ENCODE peak calls at places on chromosomes 13 and 19, in eight cellular contexts. Z, R, M, K, O, S, P and E are unnamed samples.

GRCh38 chr13:65966991-65967451 is 1263.1 kb downstream of the PCDH9 start:
- DNase-seq in S (no peak), M (peak; percentile 74), O (no peak), K (peak; percentile 76), R (peak; percentile 5), P (peak; percentile 53), Z (peak; percentile 2), E (no peak)

GRCh38 chr13:110232756-110233155 is 74.2 kb downstream of the COL4A1 start:
- DNase-seq in K (no peak), S (no peak), P (no peak), Z (no peak), O (no peak), R (no peak), M (no peak), E (peak; percentile 85)

GRCh38 chr13:77136902-77137420 is 110.0 kb upstream of the FBXL3 start:
- DNase-seq in R (no peak), K (peak; percentile 59), O (no peak), P (no peak), Z (no peak), M (peak; percentile 34), S (no peak), E (peak; percentile 93)

GRCh38 chr13:98372886-98373285 is 195.8 kb upstream of the RNF113B start:
- DNase-seq in P (no peak), M (peak; percentile 28), R (peak; percentile 73), S (no peak), Z (no peak), K (no peak), O (no peak), E (peak; percentile 44)

GRCh38 chr19:16025108-16026101 is 50.9 kb upstream of the TPM4 start:
- DNase-seq in O (peak; percentile 39), M (peak; percentile 62), S (no peak), K (peak; percentile 85), P (peak; percentile 36), R (no peak), Z (peak; percentile 91), E (no peak)

GRCh38 chr13:32791545-32792172 is 205.4 kb downstream of the PDS5B start:
- DNase-seq in S (no peak), R (no peak), Z (no peak), P (no peak), K (no peak), O (no peak), M (no peak), E (no peak)

GRCh38 chr13:41271456-41272285 is 8.3 kb upstream of the MTRF1 start:
- DNase-seq in P (no peak), S (no peak), M (no peak), O (no peak), K (no peak), Z (no peak), R (no peak), E (no peak)

GRCh38 chr19:51590441-51590840 is 19.4 kb downstream of the ZNF175 start:
- DNase-seq in P (no peak), K (no peak), O (no peak), S (no peak), R (no peak), M (no peak), Z (no peak), E (no peak)

GRCh38 chr13:110834572-110834971 is 80.3 kb downstream of the ANKRD10 start:
- DNase-seq in R (no peak), S (no peak), Z (no peak), K (no peak), M (no peak), O (no peak), P (no peak), E (no peak)

GRCh38 chr13:112510987-112511715 is 76.8 kb downstream of the TUBGCP3 start:
- DNase-seq in S (no peak), P (no peak), R (no peak), M (no peak), O (no peak), Z (no peak), K (no peak), E (no peak)

GRCh38 chr13:40063278-40063698 is 407.8 kb downstream of the COG6 start:
- DNase-seq in S (no peak), P (no peak), K (no peak), M (no peak), O (no peak), Z (peak; percentile 59), R (no peak), E (no peak)

GRCh38 chr13:60143775-60144174 is 20.0 kb downstream of the DIAPH3 start:
- DNase-seq in S (no peak), K (peak; percentile 38), Z (no peak), P (no peak), O (no peak), R (no peak), M (no peak), E (no peak)

GRCh38 chr19:49556412-49557398 is 23.7 kb downstream of the NOSIP start:
- DNase-seq in S (no peak), O (no peak), K (no peak), Z (no peak), P (peak; percentile 18), R (peak; percentile 11), M (no peak), E (no peak)

GRCh38 chr13:30421093-30422055 is 919 bp upstream of the UBE2L5 start:
- DNase-seq in S (peak; percentile 97), O (peak; percentile 82), K (peak; percentile 80), Z (peak; percentile 89), M (peak; percentile 94), R (peak; percentile 87), P (peak; percentile 90), E (no peak)

GRCh38 chr13:42893346-42893745 is 98.7 kb downstream of the EPSTI1 start:
- DNase-seq in R (no peak), O (no peak), S (no peak), P (no peak), K (peak; percentile 91), M (peak; percentile 90), Z (peak; percentile 63), E (peak; percentile 90)

GRCh38 chr13:64127856-64128255 is 2712.2 kb upstream of the PCDH20 start:
- DNase-seq in O (no peak), S (no peak), K (no peak), P (no peak), R (no peak), M (no peak), Z (no peak), E (no peak)

GRCh38 chr13:97329331-97329730 is 104.6 kb upstream of the RAP2A start:
- DNase-seq in Z (peak; percentile 24), K (peak; percentile 33), O (no peak), M (peak; percentile 47), R (no peak), P (no peak), S (no peak), E (no peak)

GRCh38 chr19:5240011-5240410 is 100.6 kb downstream of the PTPRS start:
- DNase-seq in P (no peak), O (no peak), S (no peak), K (no peak), M (no peak), R (no peak), Z (no peak), E (no peak)

GRCh38 chr13:82062772-82063171 is 1721.8 kb upstream of the SPRY2 start:
- DNase-seq in P (no peak), K (no peak), R (peak; percentile 12), Z (no peak), S (no peak), M (no peak), O (no peak), E (peak; percentile 3)

GRCh38 chr13:108877300-108877699 is 247.9 kb downstream of the MYO16 start:
- DNase-seq in R (peak; percentile 20), P (no peak), M (no peak), K (peak; percentile 43), O (no peak), S (no peak), Z (peak; percentile 64), E (no peak)

GRCh38 chr19:41398603-41399002 is 985 bp downstream of the BCKDHA start:
- DNase-seq in K (no peak), Z (no peak), O (no peak), S (no peak), M (no peak), R (no peak), P (no peak), E (no peak)

GRCh38 chr13:114152831-114153371 is 20.5 kb upstream of the RASA3 start:
- DNase-seq in K (no peak), R (no peak), O (no peak), Z (no peak), P (peak; percentile 44), S (peak; percentile 76), M (peak; percentile 75), E (no peak)

GRCh38 chr13:104779311-104779710 is 1713.1 kb upstream of the SLC10A2 start:
- DNase-seq in K (peak; percentile 42), S (no peak), P (peak; percentile 21), Z (no peak), O (no peak), R (no peak), M (no peak), E (peak; percentile 43)

GRCh38 chr13:103140001-103140671 is 73.9 kb upstream of the SLC10A2 start:
- DNase-seq in O (no peak), R (peak; percentile 37), K (peak; percentile 8), Z (no peak), M (no peak), S (no peak), P (peak; percentile 46), E (no peak)

GRCh38 chr19:3054972-3055740 is 7.1 kb downstream of the TLE5 start:
- DNase-seq in S (no peak), R (no peak), K (peak; percentile 36), M (no peak), Z (no peak), O (no peak), P (no peak), E (no peak)

GRCh38 chr13:99703908-99704307 is 202.6 kb downstream of the TM9SF2 start:
- DNase-seq in K (no peak), S (no peak), R (no peak), O (no peak), M (no peak), Z (no peak), P (no peak), E (no peak)
- H3K4me3 ChIP-seq in K (no peak overlapping the region), S (no peak overlapping the region), R (no peak overlapping the region), O (no peak overlapping the region), M (no peak overlapping the region), Z (no peak overlapping the region), P (no peak overlapping the region), E (no peak overlapping the region)

GRCh38 chr19:18006895-18007604 is 920 bp upstream of the ARRDC2 start:
- DNase-seq in R (peak; percentile 87), P (peak; percentile 89), M (peak; percentile 71), Z (peak; percentile 71), S (peak; percentile 97), O (peak; percentile 88), K (peak; percentile 81), E (no peak)
- H3K4me3 ChIP-seq in R (peak overlapping the region; percentile 36), P (peak overlapping the region; percentile 51), M (peak overlapping the region; percentile 56), Z (peak overlapping the region; percentile 40), S (peak overlapping the region; percentile 23), O (peak overlapping the region; percentile 52), K (peak overlapping the region; percentile 48), E (peak overlapping the region; percentile 58)

DNA sequence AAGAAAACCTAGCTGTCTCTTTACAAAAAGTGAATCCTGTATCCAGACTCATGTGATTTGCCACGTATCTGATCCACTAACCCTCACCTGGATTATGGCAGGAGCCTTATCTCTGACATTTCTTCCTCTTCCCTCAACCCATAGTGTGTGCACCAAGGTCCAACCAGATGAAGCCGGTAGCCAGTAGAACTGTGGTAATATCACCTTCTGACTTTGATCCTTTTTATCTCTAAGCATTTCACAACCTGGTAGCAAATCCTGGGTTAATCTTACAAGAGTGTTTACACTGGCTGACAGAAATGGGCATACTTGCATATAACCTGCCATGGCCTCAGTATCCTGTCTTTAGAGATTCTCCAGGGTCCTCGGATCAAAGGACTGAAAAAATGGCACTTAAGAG is 1.9 kb downstream of the ZNF417 start:
- DNase-seq in S (no peak), Z (no peak), O (no peak), M (no peak), R (no peak), P (no peak), K (no peak), E (no peak)
- H3K4me3 ChIP-seq in S (no peak overlapping the region), Z (no peak overlapping the region), O (no peak overlapping the region), M (no peak overlapping the region), R (no peak overlapping the region), P (no peak overlapping the region), K (no peak overlapping the region), E (no peak overlapping the region)

GRCh38 chr13:75789451-75790197 is 153.5 kb downstream of the LMO7 start:
- DNase-seq in O (no peak), S (no peak), Z (peak; percentile 34), R (no peak), M (no peak), P (no peak), K (no peak), E (no peak)
- H3K4me3 ChIP-seq in O (no peak overlapping the region), S (no peak overlapping the region), Z (peak overlapping the region; percentile 7), R (no peak overlapping the region), M (no peak overlapping the region), P (no peak overlapping the region), K (no peak overlapping the region), E (peak overlapping the region; percentile 34)